ENCODE peak calls at places on chromosomes 6 and 20, in seven cellular contexts. One of them, this sample, is unnamed.

GRCh38 chr6:26198626-26199056 is 111.4 kb downstream of the HFE start:
- DNase-seq in NCI-H82: no peak
- DNase-seq in kidney tubule cell: no peak
- DNase-seq in kidney epithelial cell: no peak
- DNase-seq in WERI-Rb-1: no peak
- DNase-seq in epithelial cell of prostate: no peak
- DNase-seq in A549: no peak
- DNase-seq in this sample: no peak

GRCh38 chr6:162726997-162727346 is 594 bp downstream of the PRKN start:
- DNase-seq in epithelial cell of prostate: no peak
- DNase-seq in kidney epithelial cell: no peak
- DNase-seq in NCI-H82: peak
- DNase-seq in kidney tubule cell: peak
- DNase-seq in A549: no peak
- DNase-seq in WERI-Rb-1: no peak
- DNase-seq in this sample: peak

GRCh38 chr6:35328108-35328723 is 14.1 kb upstream of the PPARD start:
- DNase-seq in kidney tubule cell: peak
- DNase-seq in A549: no peak
- DNase-seq in WERI-Rb-1: no peak
- DNase-seq in kidney epithelial cell: no peak
- DNase-seq in NCI-H82: no peak
- DNase-seq in epithelial cell of prostate: no peak
- DNase-seq in this sample: peak

GRCh38 chr6:97186416-97186999 is 96.5 kb downstream of the MMS22L start:
- DNase-seq in A549: peak
- DNase-seq in kidney epithelial cell: peak
- DNase-seq in NCI-H82: peak
- DNase-seq in kidney tubule cell: peak
- DNase-seq in epithelial cell of prostate: peak
- DNase-seq in WERI-Rb-1: peak
- DNase-seq in this sample: peak

GRCh38 chr20:9301129-9302072 is 213.0 kb upstream of the LAMP5 start:
- DNase-seq in epithelial cell of prostate: peak
- DNase-seq in kidney tubule cell: peak
- DNase-seq in kidney epithelial cell: no peak
- DNase-seq in A549: peak
- DNase-seq in WERI-Rb-1: no peak
- DNase-seq in NCI-H82: peak
- DNase-seq in this sample: no peak

GRCh38 chr20:62655291-62656204 is 13.2 kb downstream of the SLCO4A1 start:
- DNase-seq in kidney tubule cell: no peak
- DNase-seq in A549: no peak
- DNase-seq in kidney epithelial cell: no peak
- DNase-seq in epithelial cell of prostate: no peak
- DNase-seq in NCI-H82: no peak
- DNase-seq in WERI-Rb-1: no peak
- DNase-seq in this sample: no peak

GRCh38 chr6:146770965-146771735 is 172.4 kb downstream of the ADGB start:
- DNase-seq in A549: no peak
- DNase-seq in kidney tubule cell: no peak
- DNase-seq in NCI-H82: no peak
- DNase-seq in kidney epithelial cell: no peak
- DNase-seq in epithelial cell of prostate: no peak
- DNase-seq in WERI-Rb-1: no peak
- DNase-seq in this sample: peak

GRCh38 chr6:50819527-50819905 is 845 bp downstream of the TFAP2B start:
- DNase-seq in NCI-H82: peak
- DNase-seq in A549: no peak
- DNase-seq in epithelial cell of prostate: no peak
- DNase-seq in kidney epithelial cell: no peak
- DNase-seq in kidney tubule cell: peak
- DNase-seq in WERI-Rb-1: peak
- DNase-seq in this sample: no peak

GRCh38 chr6:26309731-26310142 is 55.3 kb upstream of the BTN3A2 start:
- DNase-seq in NCI-H82: no peak
- DNase-seq in kidney epithelial cell: peak
- DNase-seq in WERI-Rb-1: no peak
- DNase-seq in A549: peak
- DNase-seq in epithelial cell of prostate: no peak
- DNase-seq in kidney tubule cell: peak
- DNase-seq in this sample: peak

GRCh38 chr6:13565921-13566320 is 8.5 kb upstream of the SIRT5 start:
- DNase-seq in epithelial cell of prostate: no peak
- DNase-seq in WERI-Rb-1: no peak
- DNase-seq in NCI-H82: no peak
- DNase-seq in kidney epithelial cell: no peak
- DNase-seq in kidney tubule cell: no peak
- DNase-seq in A549: no peak
- DNase-seq in this sample: no peak

GRCh38 chr20:39016496-39016895 is 54.4 kb downstream of the DHX35 start:
- DNase-seq in A549: no peak
- DNase-seq in WERI-Rb-1: no peak
- DNase-seq in NCI-H82: no peak
- DNase-seq in kidney epithelial cell: no peak
- DNase-seq in epithelial cell of prostate: peak
- DNase-seq in kidney tubule cell: no peak
- DNase-seq in this sample: no peak

GRCh38 chr6:72733045-72733444 is 111.2 kb downstream of the KCNQ5 start:
- DNase-seq in NCI-H82: no peak
- DNase-seq in WERI-Rb-1: no peak
- DNase-seq in kidney tubule cell: no peak
- DNase-seq in kidney epithelial cell: no peak
- DNase-seq in A549: no peak
- DNase-seq in epithelial cell of prostate: no peak
- DNase-seq in this sample: no peak

GRCh38 chr20:49228676-49229075 is 9.5 kb downstream of the DDX27 start:
- DNase-seq in kidney epithelial cell: no peak
- DNase-seq in epithelial cell of prostate: no peak
- DNase-seq in A549: no peak
- DNase-seq in WERI-Rb-1: no peak
- DNase-seq in NCI-H82: peak
- DNase-seq in kidney tubule cell: no peak
- DNase-seq in this sample: no peak

GRCh38 chr6:133547136-133547535 is 306.0 kb downstream of the EYA4 start:
- DNase-seq in epithelial cell of prostate: no peak
- DNase-seq in A549: no peak
- DNase-seq in kidney tubule cell: no peak
- DNase-seq in kidney epithelial cell: no peak
- DNase-seq in WERI-Rb-1: no peak
- DNase-seq in NCI-H82: no peak
- DNase-seq in this sample: no peak

GRCh38 chr20:11229772-11230171 is 556.0 kb upstream of the JAG1 start:
- DNase-seq in kidney tubule cell: peak
- DNase-seq in A549: peak
- DNase-seq in kidney epithelial cell: peak
- DNase-seq in NCI-H82: no peak
- DNase-seq in epithelial cell of prostate: no peak
- DNase-seq in WERI-Rb-1: no peak
- DNase-seq in this sample: no peak

GRCh38 chr6:31836036-31836675 is 8.6 kb downstream of the HSPA1B start:
- DNase-seq in epithelial cell of prostate: no peak
- DNase-seq in kidney tubule cell: no peak
- DNase-seq in WERI-Rb-1: no peak
- DNase-seq in NCI-H82: no peak
- DNase-seq in kidney epithelial cell: no peak
- DNase-seq in A549: no peak
- DNase-seq in this sample: no peak